ENCODE peak calls at places on chromosomes 12 and 14, in five cellular contexts. M, P, O, T and B are unnamed samples.

GRCh38 chr12:131121705-131122405 is 168.1 kb downstream of the ADGRD1 start:
- DNase-seq in M (no peak), P (no peak), O (no peak), T (no peak), B (no peak)

GRCh38 chr14:69928111-69928523 is 48.9 kb downstream of the SMOC1 start:
- DNase-seq in M (no peak), P (no peak), O (no peak), T (no peak), B (no peak)

GRCh38 chr12:96048392-96048969 is 13.1 kb upstream of the LTA4H start:
- DNase-seq in M (no peak), P (no peak), O (no peak), T (no peak), B (peak)

GRCh38 chr14:36519431-36520321 is at the start of gene NKX2-1:
- DNase-seq in M (no peak), P (no peak), O (no peak), T (no peak), B (no peak)

GRCh38 chr12:79191391-79191790 is 326.8 kb downstream of the SYT1 start:
- DNase-seq in M (no peak), P (no peak), O (no peak), T (no peak), B (no peak)

GRCh38 chr12:74537707-74538385 is at the start of gene ATXN7L3B:
- DNase-seq in M (peak), P (peak), O (peak), T (peak), B (peak)

GRCh38 chr12:15049456-15050153 is 76.8 kb downstream of the PDE6H start:
- DNase-seq in M (no peak), P (no peak), O (no peak), T (no peak), B (no peak)

GRCh38 chr14:67633451-67634154 is 13.9 kb downstream of the ARG2 start:
- DNase-seq in M (no peak), P (no peak), O (no peak), T (no peak), B (no peak)

GRCh38 chr14:95263527-95264231 is 56.0 kb downstream of the CLMN start:
- DNase-seq in M (no peak), P (no peak), O (no peak), T (no peak), B (no peak)

GRCh38 chr14:105075364-105076295 is 10.4 kb upstream of the GPR132 start:
- DNase-seq in M (no peak), P (no peak), O (peak), T (peak), B (peak)

GRCh38 chr12:102197789-102198188 is at the start of gene PMCH:
- DNase-seq in M (no peak), P (no peak), O (peak), T (no peak), B (peak)

GRCh38 chr14:52327374-52328226 is 13.5 kb downstream of the PTGER2 start:
- DNase-seq in M (no peak), P (peak), O (peak), T (peak), B (peak)

GRCh38 chr12:57763881-57764661 is 2.8 kb downstream of the CYP27B1 start:
- DNase-seq in M (no peak), P (no peak), O (no peak), T (no peak), B (no peak)

GRCh38 chr14:53955671-53956426 is 776 bp downstream of the BMP4 start:
- DNase-seq in M (no peak), P (peak), O (peak), T (no peak), B (no peak)

GRCh38 chr12:11991604-11992003 is 79.1 kb upstream of the BCL2L14 start:
- DNase-seq in M (no peak), P (no peak), O (peak), T (no peak), B (peak)

GRCh38 chr12:103801709-103802585 is 39.1 kb downstream of the NT5DC3 start:
- DNase-seq in M (no peak), P (peak), O (peak), T (peak), B (peak)

GRCh38 chr12:12024958-12025682 is 45.6 kb upstream of the BCL2L14 start:
- DNase-seq in M (no peak), P (no peak), O (no peak), T (no peak), B (no peak)

GRCh38 chr14:51846631-51847488 is 13.6 kb upstream of the GNG2 start:
- DNase-seq in M (peak), P (peak), O (peak), T (peak), B (peak)

GRCh38 chr14:70856851-70857498 is 47.7 kb upstream of the MAP3K9 start:
- DNase-seq in M (no peak), P (peak), O (peak), T (peak), B (peak)

GRCh38 chr12:26138860-26139259 is 14.0 kb upstream of the BHLHE41 start:
- DNase-seq in M (no peak), P (no peak), O (no peak), T (no peak), B (no peak)

GRCh38 chr14:23567186-23568020 is at the start of gene AP1G2:
- DNase-seq in M (peak), P (peak), O (peak), T (peak), B (peak)

GRCh38 chr12:71517145-71517846 is 77.7 kb downstream of the LGR5 start:
- DNase-seq in M (no peak), P (no peak), O (no peak), T (no peak), B (no peak)

GRCh38 chr14:103539056-103539825 is 10.2 kb downstream of the TRMT61A start:
- DNase-seq in M (no peak), P (no peak), O (no peak), T (no peak), B (no peak)

GRCh38 chr14:55136868-55137785 is 8.1 kb downstream of the LGALS3 start:
- DNase-seq in M (peak), P (peak), O (peak), T (no peak), B (peak)

GRCh38 chr12:108333898-108334699 is 5.0 kb downstream of the CMKLR1 start:
- DNase-seq in M (no peak), P (no peak), O (peak), T (peak), B (peak)

GRCh38 chr12:93847517-93848452 is 170.6 kb downstream of the CRADD start:
- DNase-seq in M (no peak), P (no peak), O (no peak), T (peak), B (peak)

GRCh38 chr12:92596388-92596787 is 106.4 kb upstream of the PLEKHG7 start:
- DNase-seq in M (no peak), P (peak), O (peak), T (no peak), B (no peak)

GRCh38 chr12:37733856-37734255 is 582.7 kb upstream of the ALG10B start:
- DNase-seq in M (no peak), P (no peak), O (no peak), T (no peak), B (no peak)

GRCh38 chr12:107477946-107478610 is 207.5 kb upstream of the PWP1 start:
- DNase-seq in M (no peak), P (no peak), O (no peak), T (no peak), B (no peak)

GRCh38 chr12:113471619-113472171 is at the start of gene LHX5:
- DNase-seq in M (no peak), P (no peak), O (no peak), T (no peak), B (no peak)

GRCh38 chr12:76450690-76451089 is 102.5 kb upstream of the BBS10 start:
- DNase-seq in M (no peak), P (peak), O (peak), T (peak), B (peak)

GRCh38 chr14:39383026-39383626 is 49.1 kb downstream of the FBXO33 start:
- DNase-seq in M (no peak), P (no peak), O (no peak), T (no peak), B (no peak)

GRCh38 chr12:55806982-55807381 is 10.5 kb downstream of the SARNP start:
- DNase-seq in M (no peak), P (no peak), O (no peak), T (no peak), B (no peak)